ENCODE peak calls at places on chromosomes 6 and 20, in six cellular contexts. B, N, Z, I, U and G are unnamed samples.

GRCh38 chr6:2810092-2810671 is 31.5 kb downstream of the SERPINB1 start:
- DNase-seq in B (no peak), N (peak; percentile 17), Z (no peak), I (no peak), U (no peak), G (no peak)

GRCh38 chr6:116773886-116774285 is 8.4 kb upstream of the FAM162B start:
- DNase-seq in B (no peak), N (no peak), Z (no peak), I (no peak), U (no peak), G (no peak)

GRCh38 chr6:32604434-32604877 is 14.8 kb upstream of the HLA-DRB1 start:
- DNase-seq in B (no peak), N (no peak), Z (no peak), I (no peak), U (no peak), G (no peak)

GRCh38 chr20:36872857-36873256 is 3.1 kb upstream of the TLDC2 start:
- DNase-seq in B (no peak), N (no peak), Z (no peak), I (no peak), U (no peak), G (no peak)

GRCh38 chr6:21993841-21994240 is 303.0 kb downstream of the PRL start:
- DNase-seq in B (no peak), N (no peak), Z (no peak), I (no peak), U (no peak), G (no peak)

GRCh38 chr6:108157234-108157971 is 8.4 kb upstream of the NR2E1 start:
- DNase-seq in B (no peak), N (no peak), Z (no peak), I (no peak), U (no peak), G (no peak)

GRCh38 chr6:29625337-29625930 is 7.5 kb downstream of the GABBR1 start:
- DNase-seq in B (no peak), N (no peak), Z (no peak), I (no peak), U (no peak), G (no peak)

GRCh38 chr20:63547484-63548480 is at the start of gene SRMS:
- DNase-seq in B (no peak), N (no peak), Z (no peak), I (no peak), U (no peak), G (no peak)

GRCh38 chr6:53287336-53288225 is 61.2 kb downstream of the ELOVL5 start:
- DNase-seq in B (no peak), N (no peak), Z (peak; percentile 63), I (no peak), U (no peak), G (no peak)

GRCh38 chr6:21526974-21527373 is 66.6 kb upstream of the SOX4 start:
- DNase-seq in B (no peak), N (no peak), Z (no peak), I (no peak), U (no peak), G (no peak)

GRCh38 chr6:154341326-154341725 is 15.3 kb downstream of the IPCEF1 start:
- DNase-seq in B (no peak), N (no peak), Z (no peak), I (no peak), U (no peak), G (no peak)

GRCh38 chr6:81401970-81402690 is 350.4 kb downstream of the TENT5A start:
- DNase-seq in B (no peak), N (peak; percentile 52), Z (no peak), I (no peak), U (no peak), G (peak; percentile 10)

GRCh38 chr20:35866446-35867202 is 87.7 kb downstream of the SCAND1 start:
- DNase-seq in B (no peak), N (peak; percentile 81), Z (no peak), I (no peak), U (no peak), G (no peak)

GRCh38 chr6:111686249-111686997 is 80.7 kb upstream of the TRAF3IP2 start:
- DNase-seq in B (no peak), N (no peak), Z (no peak), I (no peak), U (no peak), G (peak; percentile 79)

DNA sequence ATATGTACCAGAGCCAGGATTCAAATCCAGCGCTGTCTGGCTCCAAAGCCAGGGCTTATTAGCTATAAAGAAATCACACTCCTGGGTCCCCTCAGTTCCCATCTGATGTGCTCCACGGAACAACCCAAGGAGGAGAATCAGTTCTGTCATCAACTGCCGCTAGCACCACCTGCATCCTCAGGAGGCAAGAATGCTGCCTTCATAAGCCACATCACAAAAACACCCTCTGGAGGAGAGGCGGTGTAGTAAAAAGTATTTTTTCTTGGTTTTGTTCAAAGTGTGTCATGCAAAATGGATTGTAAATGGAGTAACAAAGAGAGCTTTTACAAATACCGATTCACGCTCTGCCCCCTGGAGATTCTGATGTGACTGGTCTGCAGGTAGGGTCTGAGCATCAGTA is 57.1 kb downstream of the TNFRSF21 start:
- DNase-seq in B (no peak), N (no peak), Z (no peak), I (peak; percentile 75), U (no peak), G (no peak)
- TF ChIP-seq CTCF in B (no peak), N (no peak), Z (no peak), I (peak; percentile 63), U (no peak), G (no peak)

GRCh38 chr6:136288566-136289326 is 900 bp downstream of the BCLAF1 start:
- DNase-seq in B (peak; percentile 75), N (peak; percentile 96), Z (peak; percentile 71), I (peak; percentile 68), U (peak; percentile 75), G (peak; percentile 96)
- TF ChIP-seq CTCF in B (no peak), N (no peak), Z (peak; percentile 64), I (peak; percentile 53), U (peak; percentile 18), G (peak; percentile 47)

GRCh38 chr6:37700266-37700973 is 2.7 kb upstream of the MDGA1 start:
- DNase-seq in B (no peak), N (no peak), Z (no peak), I (no peak), U (no peak), G (no peak)

GRCh38 chr6:37704923-37705238 is 7.2 kb upstream of the MDGA1 start:
- DNase-seq in B (no peak), N (no peak), Z (no peak), I (no peak), U (no peak), G (no peak)

GRCh38 chr6:37704066-37704465 is 6.4 kb upstream of the MDGA1 start:
- DNase-seq in B (no peak), N (no peak), Z (no peak), I (no peak), U (no peak), G (no peak)

GRCh38 chr6:37699138-37699766 is 1.6 kb upstream of the MDGA1 start:
- DNase-seq in B (no peak), N (no peak), Z (no peak), I (no peak), U (peak; percentile 24), G (no peak)

DNA sequence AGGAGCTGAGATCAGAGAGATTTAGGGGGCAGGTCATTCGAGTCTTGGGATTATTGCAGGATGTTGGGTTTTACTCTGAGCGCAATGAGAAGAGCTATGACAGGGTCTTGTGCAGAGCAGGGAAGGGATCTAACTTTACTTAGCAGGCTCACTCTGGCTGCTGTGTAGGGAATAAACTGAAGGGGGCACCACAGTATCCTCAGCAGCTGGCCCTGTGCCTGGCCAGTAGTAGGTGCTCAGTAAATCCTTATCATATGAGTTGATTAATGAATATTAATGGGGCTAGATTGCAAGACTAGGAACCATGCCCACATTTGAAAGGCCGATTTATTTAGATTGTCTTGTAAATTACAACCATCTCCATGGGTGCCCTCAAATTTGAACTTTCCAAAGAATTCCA is 4.6 kb upstream of the MDGA1 start:
- DNase-seq in B (no peak), N (no peak), Z (no peak), I (no peak), U (no peak), G (no peak)
- TF ChIP-seq CTCF in B (peak; percentile 8), N (peak; percentile 10), Z (no peak), I (no peak), U (no peak), G (no peak)

GRCh38 chr20:24781061-24781980 is 167.7 kb upstream of the CST7 start:
- DNase-seq in B (peak; percentile 51), N (peak; percentile 36), Z (no peak), I (peak; percentile 45), U (no peak), G (no peak)
- TF ChIP-seq CTCF in B (peak; percentile 69), N (peak; percentile 58), Z (no peak), I (peak; percentile 72), U (no peak), G (no peak)

GRCh38 chr6:30917487-30917886 is 3.4 kb downstream of the VARS2 start:
- DNase-seq in B (no peak), N (no peak), Z (no peak), I (no peak), U (no peak), G (no peak)

GRCh38 chr6:30926644-30927043 is 5.3 kb downstream of the SFTA2 start:
- DNase-seq in B (peak; percentile 30), N (no peak), Z (peak; percentile 30), I (no peak), U (no peak), G (no peak)

GRCh38 chr6:30918675-30919074 is 4.6 kb downstream of the VARS2 start:
- DNase-seq in B (no peak), N (no peak), Z (no peak), I (no peak), U (no peak), G (no peak)

DNA sequence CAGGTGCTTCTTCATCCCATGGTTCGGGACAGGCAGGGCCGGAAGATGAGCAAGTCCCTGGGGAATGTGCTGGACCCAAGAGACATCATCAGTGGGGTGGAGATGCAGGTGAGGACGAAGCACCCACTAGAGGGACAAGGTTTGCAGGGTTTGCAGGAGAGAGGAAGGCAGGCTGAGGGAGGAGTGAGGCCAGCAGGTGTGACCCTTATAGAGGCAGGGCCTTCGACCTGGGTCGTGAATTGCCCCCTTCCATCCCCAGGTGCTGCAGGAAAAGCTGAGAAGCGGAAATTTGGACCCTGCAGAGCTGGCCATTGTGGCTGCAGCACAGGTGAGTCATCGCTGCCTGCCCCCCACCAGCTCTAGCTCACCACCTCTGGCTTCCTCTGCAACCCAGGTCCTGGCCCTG is 8.4 kb downstream of the VARS2 start:
- DNase-seq in B (no peak), N (no peak), Z (no peak), I (no peak), U (no peak), G (no peak)
- TF ChIP-seq CTCF in B (no peak), N (no peak), Z (no peak), I (no peak), U (no peak), G (no peak)